ENCODE peak calls at places on chromosomes 5 and 9, in five cellular contexts. M is OCI-LY7, Q is thoracic aorta, J is right atrium auricular region, T is fibroblast of lung. D is an unnamed sample.

GRCh38 chr9:137269231-137269772 is 8.2 kb upstream of the TOR4A start:
- DNase-seq in T (peak), J (no peak), M (peak), Q (no peak), D (peak)

GRCh38 chr9:130451004-130451390 is 6.2 kb downstream of the ASS1 start:
- DNase-seq in Q (no peak), M (no peak), J (no peak), T (no peak), D (no peak)

GRCh38 chr9:91813261-91813795 is 136.7 kb downstream of the ROR2 start:
- DNase-seq in M (no peak), J (no peak), Q (no peak), T (peak), D (no peak)

GRCh38 chr5:148005788-148006520 is 57.8 kb upstream of the SPINK5 start:
- DNase-seq in J (no peak), M (peak), T (no peak), Q (no peak), D (no peak)

GRCh38 chr5:101686541-101686940 is 609.5 kb downstream of the SLCO4C1 start:
- DNase-seq in J (no peak), M (no peak), T (no peak), Q (no peak), D (no peak)

GRCh38 chr9:93156475-93157008 is 22.5 kb upstream of the NINJ1 start:
- DNase-seq in M (no peak), J (no peak), Q (no peak), T (no peak), D (no peak)

GRCh38 chr9:136050706-136051567 is 44.2 kb downstream of the NACC2 start:
- DNase-seq in Q (no peak), T (no peak), J (no peak), M (no peak), D (no peak)

GRCh38 chr5:148912714-148913398 is 86.4 kb downstream of the ADRB2 start:
- DNase-seq in T (peak), Q (no peak), J (no peak), M (no peak), D (no peak)

GRCh38 chr5:136058031-136058971 is 29.5 kb downstream of the TGFBI start:
- DNase-seq in M (no peak), Q (peak), T (peak), J (peak), D (peak)

GRCh38 chr5:93342563-93343061 is 238.4 kb downstream of the NR2F1-AS1 start:
- DNase-seq in Q (no peak), M (no peak), T (no peak), J (no peak), D (no peak)

GRCh38 chr5:17238521-17239041 is 21.1 kb downstream of the BASP1 start:
- DNase-seq in Q (no peak), M (no peak), J (no peak), T (peak), D (no peak)

GRCh38 chr5:33074548-33074947 is 363.4 kb downstream of the NPR3 start:
- DNase-seq in M (no peak), J (no peak), Q (no peak), T (peak), D (no peak)

GRCh38 chr9:2798423-2798822 is 45.5 kb downstream of the PUM3 start:
- DNase-seq in M (no peak), J (no peak), T (no peak), Q (no peak), D (no peak)

GRCh38 chr5:114097570-114097969 is 264.3 kb upstream of the KCNN2 start:
- DNase-seq in J (no peak), M (no peak), T (no peak), Q (no peak), D (no peak)

DNA sequence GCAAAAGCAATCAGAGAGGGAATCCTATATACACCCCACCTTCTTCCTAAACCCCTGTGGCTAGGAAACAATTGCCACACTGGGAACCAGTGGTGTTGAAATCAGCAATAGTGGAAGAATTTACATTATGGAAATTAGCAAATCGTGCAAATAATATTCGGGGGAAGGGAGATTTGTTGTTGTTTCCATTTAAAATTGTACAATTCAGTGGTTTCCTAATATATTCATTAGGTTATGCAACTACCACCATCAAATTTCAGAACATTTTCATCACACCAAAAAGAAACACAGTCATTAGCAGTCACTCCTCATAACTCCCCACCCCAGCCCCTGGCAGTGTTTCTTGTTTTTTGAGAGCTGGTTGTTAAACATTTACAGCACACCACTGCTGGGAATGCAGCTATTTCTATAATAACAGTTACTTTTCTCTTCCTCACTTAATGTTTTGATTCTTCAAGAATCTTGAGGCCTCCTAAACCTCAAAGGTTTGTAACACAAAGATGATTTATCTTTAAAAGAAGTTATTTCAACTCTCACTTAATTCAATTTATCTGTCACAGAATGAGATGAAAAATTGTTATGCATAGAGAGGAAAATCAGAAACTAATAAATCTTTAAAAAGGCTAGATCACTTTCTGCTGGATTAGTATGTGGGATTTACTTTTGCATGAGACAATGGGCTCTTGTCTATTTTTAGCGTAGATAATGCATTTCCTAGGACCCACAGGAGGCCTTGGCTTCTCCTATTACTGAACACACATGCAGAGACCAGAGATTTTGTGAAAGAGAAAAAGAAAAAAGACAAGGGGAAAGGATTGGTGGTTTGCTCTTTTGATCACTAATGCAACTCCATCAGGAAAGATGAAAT is 91.8 kb upstream of the DAPK1 start:
- DNase-seq in J (peak), Q (no peak), T (peak), M (no peak), D (peak)
- H3K27ac ChIP-seq in J (no peak), Q (no peak), T (no peak), M (no peak), D (no peak)

GRCh38 chr5:458547-459353 is 15.8 kb downstream of the EXOC3 start:
- DNase-seq in J (no peak), T (no peak), M (no peak), Q (no peak), D (peak)
- H3K27ac ChIP-seq in J (no peak), T (peak), M (no peak), Q (no peak), D (no peak)

GRCh38 chr9:354453-354852 is 139.8 kb downstream of the DOCK8 start:
- DNase-seq in J (no peak), T (no peak), Q (no peak), M (no peak), D (no peak)
- H3K27ac ChIP-seq in J (no peak), T (no peak), Q (no peak), M (no peak), D (no peak)

GRCh38 chr9:16524078-16524477 is 346.4 kb downstream of the BNC2 start:
- DNase-seq in J (no peak), T (no peak), Q (no peak), M (no peak), D (no peak)

GRCh38 chr9:16530669-16531461 is 339.6 kb downstream of the BNC2 start:
- DNase-seq in Q (no peak), T (peak), M (no peak), J (no peak), D (peak)

GRCh38 chr9:16521868-16522381 is 348.5 kb downstream of the BNC2 start:
- DNase-seq in Q (no peak), M (no peak), T (peak), J (no peak), D (no peak)

GRCh38 chr9:16524823-16525222 is 345.6 kb downstream of the BNC2 start:
- DNase-seq in T (no peak), Q (no peak), J (no peak), M (no peak), D (no peak)

GRCh38 chr9:16526380-16526779 is 344.1 kb downstream of the BNC2 start:
- DNase-seq in Q (no peak), T (no peak), J (no peak), M (no peak), D (no peak)
- H3K27ac ChIP-seq in Q (no peak), T (no peak), J (no peak), M (no peak), D (no peak)

GRCh38 chr9:35522189-35522588 is 32.3 kb downstream of the RUSC2 start:
- DNase-seq in Q (no peak), T (no peak), J (no peak), M (no peak), D (no peak)
- H3K27ac ChIP-seq in Q (peak), T (peak), J (peak), M (no peak), D (peak)

GRCh38 chr5:144011348-144011861 is 159.1 kb downstream of the YIPF5 start:
- DNase-seq in M (no peak), Q (no peak), J (no peak), T (no peak), D (no peak)

GRCh38 chr5:144017631-144018030 is 152.8 kb downstream of the YIPF5 start:
- DNase-seq in T (no peak), M (no peak), J (no peak), Q (no peak), D (no peak)

GRCh38 chr5:144013816-144014215 is 156.6 kb downstream of the YIPF5 start:
- DNase-seq in T (no peak), M (no peak), J (no peak), Q (no peak), D (no peak)

DNA sequence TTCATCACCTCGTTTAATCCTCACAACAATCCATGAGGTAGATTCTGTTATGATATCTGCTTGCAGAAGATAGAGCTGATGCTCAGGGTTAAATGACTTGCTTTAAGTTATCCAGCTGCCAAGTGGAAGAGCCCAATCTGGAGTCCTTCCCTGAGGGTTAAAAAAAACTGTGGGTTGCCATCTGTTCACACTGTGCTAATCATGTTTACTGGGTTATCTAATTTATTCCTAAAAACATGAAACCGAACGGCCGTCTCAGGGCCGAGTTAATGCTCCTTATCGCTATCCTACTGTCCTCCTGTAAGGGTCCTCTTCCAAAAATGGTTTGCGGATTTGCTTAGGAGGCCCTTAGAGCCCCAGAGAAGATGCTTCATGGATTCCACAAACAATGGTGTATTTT is 153.3 kb downstream of the YIPF5 start:
- DNase-seq in J (no peak), M (no peak), Q (no peak), T (no peak), D (no peak)
- H3K27ac ChIP-seq in J (no peak), M (no peak), Q (no peak), T (no peak), D (no peak)

DNA sequence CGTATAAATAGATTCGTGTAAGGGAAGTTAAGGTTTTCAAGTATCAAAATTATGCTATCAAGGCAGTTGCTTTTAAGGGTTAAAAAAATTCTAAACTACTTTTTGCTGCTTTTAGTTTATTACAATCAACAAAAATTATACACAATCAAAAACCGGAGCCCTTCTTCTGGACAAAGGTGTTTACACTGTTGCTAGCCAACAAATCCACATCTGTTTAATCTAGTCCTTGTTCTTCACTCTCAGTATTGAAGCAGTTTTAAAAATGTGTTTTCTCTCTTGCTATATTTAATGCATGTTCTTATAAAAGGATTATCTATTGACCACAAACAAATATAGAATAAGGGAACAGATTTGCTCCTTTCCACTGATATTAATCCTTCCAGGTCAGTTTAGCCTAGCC is 2.5 kb downstream of the FEM1C start:
- DNase-seq in J (no peak), T (no peak), Q (no peak), M (no peak), D (no peak)
- H3K27ac ChIP-seq in J (peak), T (peak), Q (peak), M (no peak), D (peak)